ENCODE peak calls at places on chromosomes 12 and 14, in seven cellular contexts. L, Y, U, C, K, P and T are unnamed samples.

GRCh38 chr12:89750821-89751227 is 42.2 kb upstream of the ATP2B1 start:
- DNase-seq in L (no peak), Y (no peak), U (no peak), C (no peak), K (no peak), P (no peak), T (no peak)

GRCh38 chr12:53118771-53119300 is 15.6 kb downstream of the SOAT2 start:
- DNase-seq in L (no peak), Y (no peak), U (no peak), C (no peak), K (no peak), P (no peak), T (no peak)

GRCh38 chr12:52132754-52133161 is 53.3 kb downstream of the SMIM41 start:
- DNase-seq in L (no peak), Y (no peak), U (no peak), C (no peak), K (no peak), P (no peak), T (no peak)

GRCh38 chr12:9707864-9708808 is 24.8 kb downstream of the CLECL1 start:
- DNase-seq in L (no peak), Y (peak), U (peak), C (no peak), K (peak), P (peak), T (peak)

GRCh38 chr12:30533518-30533917 is 162.2 kb downstream of the IPO8 start:
- DNase-seq in L (no peak), Y (no peak), U (no peak), C (no peak), K (no peak), P (no peak), T (no peak)

GRCh38 chr12:67107751-67108269 is 161.3 kb upstream of the CAND1 start:
- DNase-seq in L (no peak), Y (no peak), U (no peak), C (no peak), K (no peak), P (no peak), T (no peak)

GRCh38 chr14:20609215-20610001 is 18.2 kb upstream of the RNASE12 start:
- DNase-seq in L (peak), Y (peak), U (peak), C (peak), K (peak), P (peak), T (peak)

GRCh38 chr14:50530358-50530757 is 2.0 kb downstream of the MAP4K5 start:
- DNase-seq in L (no peak), Y (no peak), U (no peak), C (no peak), K (no peak), P (no peak), T (no peak)

GRCh38 chr12:73106296-73106695 is 834.1 kb downstream of the TRHDE start:
- DNase-seq in L (no peak), Y (no peak), U (no peak), C (no peak), K (peak), P (no peak), T (no peak)

GRCh38 chr14:69873877-69874780 is 5.1 kb upstream of the SMOC1 start:
- DNase-seq in L (no peak), Y (no peak), U (no peak), C (no peak), K (no peak), P (no peak), T (no peak)

GRCh38 chr12:3291939-3292338 is 199.1 kb upstream of the PRMT8 start:
- DNase-seq in L (no peak), Y (no peak), U (no peak), C (no peak), K (no peak), P (no peak), T (no peak)

GRCh38 chr14:84252706-84253105 is 1277.2 kb upstream of the FLRT2 start:
- DNase-seq in L (no peak), Y (no peak), U (no peak), C (no peak), K (no peak), P (no peak), T (no peak)

GRCh38 chr12:11862794-11863193 is 207.9 kb upstream of the BCL2L14 start:
- DNase-seq in L (no peak), Y (no peak), U (no peak), C (no peak), K (no peak), P (no peak), T (no peak)

GRCh38 chr14:63273717-63274673 is 44.7 kb downstream of the GPHB5 start:
- DNase-seq in L (no peak), Y (no peak), U (no peak), C (no peak), K (no peak), P (no peak), T (no peak)

GRCh38 chr14:96730386-96730785 is 66.8 kb upstream of the VRK1 start:
- DNase-seq in L (no peak), Y (no peak), U (no peak), C (no peak), K (no peak), P (no peak), T (no peak)

GRCh38 chr14:52949249-52949648 is 1.6 kb downstream of the FERMT2 start:
- DNase-seq in L (no peak), Y (no peak), U (no peak), C (no peak), K (no peak), P (no peak), T (no peak)

DNA sequence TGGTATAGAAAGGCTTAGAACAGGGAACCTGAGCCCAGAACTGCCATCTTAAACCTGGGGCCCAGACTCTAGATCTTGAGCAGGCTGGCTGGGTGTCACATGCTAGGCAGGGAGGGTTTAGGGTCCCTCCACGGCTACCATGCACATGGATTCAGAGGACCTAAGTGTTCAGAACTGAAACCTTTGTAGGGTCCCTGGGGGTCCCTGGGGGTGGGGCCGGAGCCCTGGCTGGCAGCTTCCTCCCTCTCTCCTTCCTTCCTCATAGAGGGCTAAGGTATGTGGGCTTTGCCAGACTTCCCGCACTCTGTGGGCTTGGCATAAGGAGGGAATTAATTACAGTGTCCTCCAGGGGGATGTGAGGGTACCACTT is 4.6 kb upstream of the ZNF385A start:
- DNase-seq in L (no peak), Y (no peak), U (no peak), C (no peak), K (no peak), P (no peak), T (no peak)
- TF ChIP-seq POLR2AphosphoS5 in L (no peak), Y (no peak), U (no peak), C (no peak), K (no peak), P (no peak), T (no peak)

GRCh38 chr14:33646692-33647260 is 304.1 kb downstream of the EGLN3 start:
- DNase-seq in L (no peak), Y (no peak), U (no peak), C (no peak), K (no peak), P (no peak), T (no peak)

GRCh38 chr14:33642641-33643342 is 308.1 kb downstream of the EGLN3 start:
- DNase-seq in L (no peak), Y (no peak), U (no peak), C (no peak), K (no peak), P (no peak), T (no peak)

GRCh38 chr14:33643782-33644181 is 307.1 kb downstream of the EGLN3 start:
- DNase-seq in L (no peak), Y (no peak), U (no peak), C (no peak), K (no peak), P (no peak), T (no peak)

GRCh38 chr14:33642080-33642479 is 308.8 kb downstream of the EGLN3 start:
- DNase-seq in L (no peak), Y (no peak), U (no peak), C (no peak), K (peak), P (no peak), T (no peak)

DNA sequence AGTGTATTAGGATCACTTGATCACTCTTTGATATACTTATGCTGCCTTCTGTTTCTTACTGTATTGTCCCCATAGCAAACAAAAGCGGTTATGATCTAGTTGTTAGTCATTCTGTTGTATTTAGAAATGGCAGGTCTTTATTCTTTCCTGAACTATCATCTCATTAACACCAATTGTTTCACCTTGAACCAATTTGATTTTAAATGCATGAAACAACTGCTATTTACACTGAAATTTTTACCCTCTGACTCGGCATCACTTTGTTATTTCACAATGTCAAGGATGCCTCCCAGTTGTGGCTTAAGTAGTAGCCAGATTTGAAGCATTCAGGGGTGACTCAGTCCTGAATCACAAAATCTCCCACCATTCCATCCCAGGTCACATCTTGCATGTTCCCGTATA is 303.5 kb downstream of the EGLN3 start:
- DNase-seq in L (no peak), Y (no peak), U (no peak), C (no peak), K (no peak), P (no peak), T (no peak)
- H3K27ac ChIP-seq in L (no peak), Y (no peak), U (no peak), C (no peak), K (no peak), P (no peak), T (no peak)

DNA sequence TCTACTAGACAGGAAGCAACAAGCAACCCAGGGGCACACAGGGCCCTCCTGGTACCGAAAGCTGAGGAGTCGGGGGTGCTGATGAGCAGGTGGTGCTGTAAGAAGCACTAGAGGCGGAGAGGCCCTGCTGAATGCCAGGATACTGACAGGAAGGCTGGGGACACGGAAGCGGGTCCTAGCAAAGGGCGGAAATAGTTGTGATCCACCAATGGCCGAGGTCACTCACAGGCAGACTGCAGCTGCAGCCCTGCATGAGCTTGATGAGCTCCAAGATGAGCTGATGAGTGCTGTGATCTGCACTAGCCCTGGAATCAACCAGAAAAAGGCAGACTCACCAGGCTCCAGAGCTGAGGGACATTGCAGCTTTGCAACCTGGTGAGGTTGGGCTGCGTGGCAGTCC is 85.9 kb downstream of the TTC7B start:
- DNase-seq in L (no peak), Y (no peak), U (no peak), C (peak), K (peak), P (no peak), T (no peak)
- TF ChIP-seq POLR2AphosphoS5 in L (no peak), Y (no peak), U (no peak), C (no peak), K (no peak), P (no peak), T (no peak)

DNA sequence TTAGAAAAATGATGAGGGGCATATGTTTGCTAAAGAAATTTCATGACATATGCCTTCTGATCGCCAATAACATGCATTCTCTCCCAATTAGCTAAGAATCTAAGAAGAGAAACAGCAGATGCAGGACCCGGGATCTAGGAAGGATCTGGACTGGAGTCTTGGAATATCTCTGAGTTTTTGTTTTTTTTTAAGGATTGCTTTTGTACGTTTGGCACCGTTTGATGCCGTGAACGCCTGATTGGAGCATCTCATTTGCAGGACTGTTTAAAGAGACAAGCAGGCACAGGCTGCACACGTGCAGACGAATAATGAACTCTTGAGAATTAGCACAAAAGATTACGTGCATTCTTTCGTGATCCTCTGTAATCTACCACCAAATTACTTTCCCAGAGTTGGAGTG is 13.6 kb downstream of the EML1 start:
- DNase-seq in L (no peak), Y (no peak), U (no peak), C (no peak), K (no peak), P (no peak), T (no peak)
- H3K27ac ChIP-seq in L (no peak), Y (no peak), U (no peak), C (no peak), K (no peak), P (no peak), T (no peak)

DNA sequence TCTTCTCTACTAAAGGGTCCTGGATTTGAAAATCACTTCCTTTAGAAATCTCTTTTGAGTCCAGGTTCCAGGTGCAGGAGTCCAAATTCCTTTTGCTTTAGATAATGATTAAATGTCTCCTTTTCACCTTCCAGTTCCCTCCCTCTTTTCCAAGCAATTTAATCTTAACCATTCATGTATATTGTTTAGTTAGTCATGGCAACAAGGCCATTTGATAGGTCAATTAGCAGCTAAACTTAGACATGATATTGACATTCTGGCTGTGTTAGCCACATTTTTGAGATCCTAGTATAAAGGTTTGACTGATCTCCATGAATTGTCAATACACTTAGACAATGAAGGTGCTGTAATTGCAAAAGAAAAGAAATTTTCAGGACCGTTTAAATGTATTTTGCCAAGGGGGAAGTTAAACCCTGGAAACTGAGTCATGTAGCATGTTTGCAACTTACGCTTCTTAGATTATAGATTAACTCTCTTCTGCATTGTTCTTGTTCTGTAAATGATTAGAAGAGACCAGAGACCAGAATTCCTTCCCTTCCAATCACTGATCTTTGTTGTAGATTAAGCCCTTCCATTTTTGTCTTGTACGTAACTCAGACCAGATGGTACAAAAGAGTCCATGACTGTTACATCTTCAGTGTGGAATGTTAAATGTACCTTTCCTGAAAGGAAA is 12.4 kb upstream of the C12orf75 start:
- DNase-seq in L (no peak), Y (no peak), U (no peak), C (no peak), K (no peak), P (no peak), T (no peak)
- TF ChIP-seq POLR2AphosphoS5 in L (no peak), Y (no peak), U (peak), C (no peak), K (no peak), P (no peak), T (no peak)

DNA sequence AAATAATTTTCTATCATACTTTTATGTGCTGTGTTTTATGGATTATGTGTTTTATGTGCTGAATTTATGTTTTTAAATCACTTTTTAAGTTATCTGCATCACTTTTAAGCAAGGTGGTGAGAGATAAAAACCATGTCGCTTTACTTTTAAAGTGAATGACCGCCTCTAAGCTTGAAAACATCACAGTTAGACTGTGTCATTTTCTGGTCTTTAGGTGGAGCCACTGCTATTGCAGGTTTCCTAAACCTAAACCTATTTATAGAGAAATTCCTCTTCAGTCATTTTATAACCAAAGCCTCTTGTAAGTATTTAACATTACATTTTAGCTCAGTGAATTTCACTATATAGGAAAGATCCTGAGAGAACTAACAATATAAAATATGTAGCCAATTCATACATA is 21.0 kb upstream of the MDM2 start:
- DNase-seq in L (no peak), Y (peak), U (no peak), C (no peak), K (peak), P (no peak), T (no peak)
- H3K27ac ChIP-seq in L (peak), Y (peak), U (peak), C (peak), K (peak), P (no peak), T (peak)

GRCh38 chr14:74348241-74348734 is at the start of gene VRTN:
- DNase-seq in L (no peak), Y (no peak), U (no peak), C (no peak), K (no peak), P (no peak), T (no peak)
- TF ChIP-seq POLR2AphosphoS5 in L (no peak), Y (no peak), U (no peak), C (no peak), K (peak), P (no peak), T (no peak)